ENCODE peak calls at places on chromosomes 12 and 14, in six cellular contexts. One of them, this sample, is unnamed.

GRCh38 chr14:51715742-51716141 is 64.0 kb downstream of the FRMD6 start:
- DNase-seq in HepG2: no peak
- DNase-seq in GM23338: no peak
- DNase-seq in stomach: no peak
- DNase-seq in endothelial cell of umbilical vein: no peak
- DNase-seq in esophagus muscularis mucosa: no peak
- DNase-seq in this sample: no peak

GRCh38 chr12:68263366-68263765 is 10.0 kb upstream of the IL22 start:
- DNase-seq in HepG2: no peak
- DNase-seq in GM23338: no peak
- DNase-seq in stomach: no peak
- DNase-seq in endothelial cell of umbilical vein: no peak
- DNase-seq in esophagus muscularis mucosa: no peak
- DNase-seq in this sample: no peak

GRCh38 chr12:2944401-2945047 is 14.7 kb upstream of the TEAD4 start:
- DNase-seq in GM23338: peak
- DNase-seq in stomach: peak
- DNase-seq in HepG2: peak
- DNase-seq in esophagus muscularis mucosa: no peak
- DNase-seq in endothelial cell of umbilical vein: peak
- DNase-seq in this sample: peak

GRCh38 chr12:54601841-54602240 is 13.4 kb upstream of the PPP1R1A start:
- DNase-seq in stomach: no peak
- DNase-seq in GM23338: peak
- DNase-seq in endothelial cell of umbilical vein: no peak
- DNase-seq in HepG2: no peak
- DNase-seq in esophagus muscularis mucosa: no peak
- DNase-seq in this sample: no peak

GRCh38 chr12:111446044-111446581 is 40.4 kb downstream of the SH2B3 start:
- DNase-seq in endothelial cell of umbilical vein: peak
- DNase-seq in esophagus muscularis mucosa: peak
- DNase-seq in HepG2: no peak
- DNase-seq in stomach: peak
- DNase-seq in GM23338: peak
- DNase-seq in this sample: peak

GRCh38 chr14:88025350-88025749 is 20.4 kb downstream of the GPR65 start:
- DNase-seq in GM23338: no peak
- DNase-seq in endothelial cell of umbilical vein: no peak
- DNase-seq in esophagus muscularis mucosa: no peak
- DNase-seq in stomach: no peak
- DNase-seq in HepG2: no peak
- DNase-seq in this sample: no peak

GRCh38 chr12:63420206-63420644 is 248.1 kb downstream of the DPY19L2 start:
- DNase-seq in stomach: peak
- DNase-seq in GM23338: peak
- DNase-seq in HepG2: peak
- DNase-seq in endothelial cell of umbilical vein: peak
- DNase-seq in esophagus muscularis mucosa: no peak
- DNase-seq in this sample: peak

GRCh38 chr12:114614040-114614439 is 69.9 kb downstream of the TBX3 start:
- DNase-seq in stomach: no peak
- DNase-seq in HepG2: no peak
- DNase-seq in endothelial cell of umbilical vein: no peak
- DNase-seq in esophagus muscularis mucosa: no peak
- DNase-seq in GM23338: no peak
- DNase-seq in this sample: no peak

GRCh38 chr12:69994593-69995222 is 169.7 kb downstream of the MYRFL start:
- DNase-seq in HepG2: no peak
- DNase-seq in GM23338: no peak
- DNase-seq in esophagus muscularis mucosa: no peak
- DNase-seq in endothelial cell of umbilical vein: peak
- DNase-seq in stomach: peak
- DNase-seq in this sample: peak

GRCh38 chr12:8692573-8692972 is 5.2 kb upstream of the RIMKLB start:
- DNase-seq in GM23338: peak
- DNase-seq in HepG2: no peak
- DNase-seq in endothelial cell of umbilical vein: peak
- DNase-seq in esophagus muscularis mucosa: no peak
- DNase-seq in stomach: no peak
- DNase-seq in this sample: peak

GRCh38 chr12:88314706-88315105 is 172.6 kb downstream of the TMTC3 start:
- DNase-seq in stomach: no peak
- DNase-seq in HepG2: no peak
- DNase-seq in GM23338: no peak
- DNase-seq in endothelial cell of umbilical vein: no peak
- DNase-seq in esophagus muscularis mucosa: no peak
- DNase-seq in this sample: no peak

GRCh38 chr12:12017135-12017581 is 53.6 kb upstream of the BCL2L14 start:
- DNase-seq in HepG2: no peak
- DNase-seq in esophagus muscularis mucosa: no peak
- DNase-seq in endothelial cell of umbilical vein: no peak
- DNase-seq in stomach: no peak
- DNase-seq in GM23338: no peak
- DNase-seq in this sample: no peak

GRCh38 chr12:121175383-121176119 is 34.4 kb upstream of the P2RX4 start:
- DNase-seq in HepG2: no peak
- DNase-seq in GM23338: no peak
- DNase-seq in stomach: no peak
- DNase-seq in endothelial cell of umbilical vein: no peak
- DNase-seq in esophagus muscularis mucosa: no peak
- DNase-seq in this sample: no peak

GRCh38 chr12:65689508-65689907 is 134.8 kb upstream of the HMGA2 start:
- DNase-seq in endothelial cell of umbilical vein: no peak
- DNase-seq in GM23338: no peak
- DNase-seq in stomach: no peak
- DNase-seq in esophagus muscularis mucosa: no peak
- DNase-seq in HepG2: no peak
- DNase-seq in this sample: no peak

GRCh38 chr12:39780527-39781446 is 161.2 kb upstream of the ABCD2 start:
- DNase-seq in esophagus muscularis mucosa: no peak
- DNase-seq in HepG2: no peak
- DNase-seq in GM23338: no peak
- DNase-seq in stomach: no peak
- DNase-seq in endothelial cell of umbilical vein: no peak
- DNase-seq in this sample: no peak

GRCh38 chr14:20427231-20428009 is 8.5 kb downstream of the KLHL33 start:
- DNase-seq in endothelial cell of umbilical vein: peak
- DNase-seq in stomach: no peak
- DNase-seq in GM23338: no peak
- DNase-seq in esophagus muscularis mucosa: no peak
- DNase-seq in HepG2: peak
- DNase-seq in this sample: no peak

GRCh38 chr14:88075298-88075981 is 70.5 kb downstream of the GPR65 start:
- DNase-seq in endothelial cell of umbilical vein: no peak
- DNase-seq in HepG2: peak
- DNase-seq in GM23338: no peak
- DNase-seq in esophagus muscularis mucosa: no peak
- DNase-seq in stomach: no peak
- DNase-seq in this sample: no peak

GRCh38 chr12:25797949-25798348 is 160.5 kb upstream of the RASSF8 start:
- DNase-seq in endothelial cell of umbilical vein: no peak
- DNase-seq in stomach: no peak
- DNase-seq in GM23338: no peak
- DNase-seq in HepG2: no peak
- DNase-seq in esophagus muscularis mucosa: no peak
- DNase-seq in this sample: no peak

GRCh38 chr12:31021809-31022492 is 51.7 kb upstream of the DDX11 start:
- DNase-seq in endothelial cell of umbilical vein: peak
- DNase-seq in esophagus muscularis mucosa: no peak
- DNase-seq in GM23338: no peak
- DNase-seq in HepG2: no peak
- DNase-seq in stomach: no peak
- DNase-seq in this sample: no peak

GRCh38 chr14:57822081-57822480 is 43.8 kb downstream of the SLC35F4 start:
- DNase-seq in esophagus muscularis mucosa: no peak
- DNase-seq in stomach: no peak
- DNase-seq in GM23338: no peak
- DNase-seq in HepG2: no peak
- DNase-seq in endothelial cell of umbilical vein: no peak
- DNase-seq in this sample: no peak

GRCh38 chr12:56759270-56759908 is 3.7 kb upstream of the HSD17B6 start:
- DNase-seq in endothelial cell of umbilical vein: no peak
- DNase-seq in stomach: no peak
- DNase-seq in esophagus muscularis mucosa: no peak
- DNase-seq in GM23338: no peak
- DNase-seq in HepG2: peak
- DNase-seq in this sample: no peak

GRCh38 chr14:51901475-51902024 is 41.1 kb downstream of the GNG2 start:
- DNase-seq in HepG2: no peak
- DNase-seq in stomach: no peak
- DNase-seq in esophagus muscularis mucosa: no peak
- DNase-seq in GM23338: no peak
- DNase-seq in endothelial cell of umbilical vein: no peak
- DNase-seq in this sample: no peak

GRCh38 chr12:11067514-11067913 is 5.4 kb upstream of the TAS2R46 start:
- DNase-seq in HepG2: no peak
- DNase-seq in esophagus muscularis mucosa: no peak
- DNase-seq in GM23338: no peak
- DNase-seq in stomach: no peak
- DNase-seq in endothelial cell of umbilical vein: no peak
- DNase-seq in this sample: peak

GRCh38 chr12:50021071-50021470 is 4.2 kb downstream of the RACGAP1 start:
- DNase-seq in HepG2: no peak
- DNase-seq in stomach: no peak
- DNase-seq in esophagus muscularis mucosa: no peak
- DNase-seq in GM23338: no peak
- DNase-seq in endothelial cell of umbilical vein: no peak
- DNase-seq in this sample: no peak
- H3K4me3 ChIP-seq in HepG2: no peak
- H3K4me3 ChIP-seq in stomach: no peak
- H3K4me3 ChIP-seq in esophagus muscularis mucosa: no peak
- H3K4me3 ChIP-seq in GM23338: no peak
- H3K4me3 ChIP-seq in endothelial cell of umbilical vein: no peak
- H3K4me3 ChIP-seq in this sample: no peak

GRCh38 chr14:103402700-103403099 is 17.5 kb downstream of the MARK3 start:
- DNase-seq in stomach: no peak
- DNase-seq in endothelial cell of umbilical vein: peak
- DNase-seq in HepG2: no peak
- DNase-seq in GM23338: peak
- DNase-seq in esophagus muscularis mucosa: no peak
- DNase-seq in this sample: no peak

GRCh38 chr14:103404920-103405319 is 19.7 kb downstream of the MARK3 start:
- DNase-seq in GM23338: no peak
- DNase-seq in stomach: peak
- DNase-seq in HepG2: no peak
- DNase-seq in endothelial cell of umbilical vein: peak
- DNase-seq in esophagus muscularis mucosa: no peak
- DNase-seq in this sample: no peak

GRCh38 chr14:103400537-103400936 is 15.3 kb downstream of the MARK3 start:
- DNase-seq in endothelial cell of umbilical vein: no peak
- DNase-seq in GM23338: no peak
- DNase-seq in HepG2: no peak
- DNase-seq in esophagus muscularis mucosa: no peak
- DNase-seq in stomach: no peak
- DNase-seq in this sample: no peak

GRCh38 chr14:103401223-103402214 is 16.3 kb downstream of the MARK3 start:
- DNase-seq in esophagus muscularis mucosa: no peak
- DNase-seq in stomach: no peak
- DNase-seq in HepG2: no peak
- DNase-seq in endothelial cell of umbilical vein: peak
- DNase-seq in GM23338: peak
- DNase-seq in this sample: no peak

GRCh38 chr14:103404032-103404918 is 19.1 kb downstream of the MARK3 start:
- DNase-seq in esophagus muscularis mucosa: no peak
- DNase-seq in GM23338: no peak
- DNase-seq in endothelial cell of umbilical vein: peak
- DNase-seq in HepG2: no peak
- DNase-seq in stomach: no peak
- DNase-seq in this sample: no peak
- TF ChIP-seq POLR2AphosphoS5 in esophagus muscularis mucosa: no peak
- TF ChIP-seq POLR2AphosphoS5 in GM23338: no peak
- TF ChIP-seq POLR2AphosphoS5 in endothelial cell of umbilical vein: no peak
- TF ChIP-seq POLR2AphosphoS5 in HepG2: no peak
- TF ChIP-seq POLR2AphosphoS5 in stomach: no peak
- TF ChIP-seq POLR2AphosphoS5 in this sample: no peak

DNA sequence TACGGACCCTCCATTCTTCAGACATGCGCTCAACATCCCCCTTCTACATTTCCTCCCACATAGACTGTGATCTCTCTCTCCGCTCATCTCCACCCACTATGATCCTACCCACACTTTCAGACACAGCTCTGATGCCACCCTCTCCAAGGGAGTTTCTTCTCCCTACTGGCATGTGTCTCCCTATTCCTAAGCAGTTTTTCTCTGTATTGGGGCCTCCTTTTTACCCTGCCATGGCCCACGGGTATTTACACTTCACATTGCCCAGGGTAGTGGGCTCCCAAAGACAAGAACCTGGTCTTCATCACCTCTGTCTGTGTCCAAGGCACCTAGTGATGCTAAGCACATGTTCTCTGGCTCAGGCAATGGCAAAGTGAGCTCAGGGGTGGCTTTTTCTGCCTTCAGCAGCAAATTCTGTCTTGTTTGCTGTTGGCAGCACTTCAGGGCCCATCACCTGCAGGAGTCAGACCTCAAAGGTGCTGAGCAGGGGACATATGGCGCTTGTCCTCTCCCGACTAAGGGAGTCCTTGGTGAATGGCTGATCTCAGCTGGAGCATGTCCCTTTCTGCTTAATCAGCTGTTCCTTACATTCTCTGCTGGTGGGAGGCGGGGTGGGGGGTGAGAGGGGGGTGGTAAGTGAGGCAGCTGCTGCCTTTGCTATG is 256.7 kb downstream of the PCNX1 start:
- DNase-seq in esophagus muscularis mucosa: no peak
- DNase-seq in endothelial cell of umbilical vein: no peak
- DNase-seq in HepG2: no peak
- DNase-seq in GM23338: no peak
- DNase-seq in stomach: no peak
- DNase-seq in this sample: no peak
- H3K27ac ChIP-seq in esophagus muscularis mucosa: no peak
- H3K27ac ChIP-seq in endothelial cell of umbilical vein: no peak
- H3K27ac ChIP-seq in HepG2: no peak
- H3K27ac ChIP-seq in GM23338: no peak
- H3K27ac ChIP-seq in stomach: no peak
- H3K27ac ChIP-seq in this sample: peak

GRCh38 chr14:74654931-74655330 is 42.9 kb upstream of the LTBP2 start:
- DNase-seq in HepG2: no peak
- DNase-seq in endothelial cell of umbilical vein: no peak
- DNase-seq in stomach: no peak
- DNase-seq in GM23338: no peak
- DNase-seq in esophagus muscularis mucosa: no peak
- DNase-seq in this sample: no peak

GRCh38 chr14:74655597-74656389 is 43.8 kb upstream of the LTBP2 start:
- DNase-seq in HepG2: no peak
- DNase-seq in GM23338: no peak
- DNase-seq in esophagus muscularis mucosa: no peak
- DNase-seq in stomach: no peak
- DNase-seq in endothelial cell of umbilical vein: no peak
- DNase-seq in this sample: no peak

GRCh38 chr14:74650927-74651686 is 39.1 kb upstream of the LTBP2 start:
- DNase-seq in GM23338: no peak
- DNase-seq in stomach: no peak
- DNase-seq in HepG2: no peak
- DNase-seq in esophagus muscularis mucosa: no peak
- DNase-seq in endothelial cell of umbilical vein: no peak
- DNase-seq in this sample: no peak

GRCh38 chr14:74652541-74652940 is 40.5 kb upstream of the LTBP2 start:
- DNase-seq in stomach: no peak
- DNase-seq in GM23338: no peak
- DNase-seq in HepG2: no peak
- DNase-seq in esophagus muscularis mucosa: no peak
- DNase-seq in endothelial cell of umbilical vein: no peak
- DNase-seq in this sample: no peak

GRCh38 chr14:74653386-74654138 is 41.5 kb upstream of the LTBP2 start:
- DNase-seq in esophagus muscularis mucosa: no peak
- DNase-seq in GM23338: no peak
- DNase-seq in endothelial cell of umbilical vein: no peak
- DNase-seq in stomach: no peak
- DNase-seq in HepG2: no peak
- DNase-seq in this sample: no peak
- H3K4me3 ChIP-seq in esophagus muscularis mucosa: no peak
- H3K4me3 ChIP-seq in GM23338: no peak
- H3K4me3 ChIP-seq in endothelial cell of umbilical vein: no peak
- H3K4me3 ChIP-seq in stomach: no peak
- H3K4me3 ChIP-seq in HepG2: no peak
- H3K4me3 ChIP-seq in this sample: no peak